ENCODE peak calls at places on chromosomes 7 and 10, in seven cellular contexts. P is cardiac muscle cell, M is ovary, R is adipocyte, C is heart right ventricle, V is hepatocyte, H is adrenal gland. N is an unnamed sample. For H3K4me1 and H3K27me3, the result is how much of the 10 kb centered on the place peaks cover.

GRCh38 chr10:77622822-77623410 is 14.7 kb downstream of the KCNMA1 start:
- DNase-seq in P (no peak), M (no peak), R (no peak), C (no peak), V (no peak), H (no peak), N (no peak)

GRCh38 chr7:2015251-2015871 is 217.4 kb downstream of the MAD1L1 start:
- DNase-seq in P (no peak), M (peak), R (no peak), C (no peak), V (no peak), H (no peak), N (peak)

GRCh38 chr7:134450296-134451000 is 8.5 kb downstream of the AKR1B1 start:
- DNase-seq in P (no peak), M (no peak), R (no peak), C (no peak), V (peak), H (no peak), N (no peak)

GRCh38 chr7:1149351-1149794 is 10.6 kb downstream of the ZFAND2A start:
- DNase-seq in P (no peak), M (no peak), R (no peak), C (no peak), V (no peak), H (no peak), N (no peak)

GRCh38 chr7:34066411-34066810 is 161.1 kb downstream of the BMPER start:
- DNase-seq in P (no peak), M (no peak), R (no peak), C (no peak), V (no peak), H (no peak), N (no peak)

GRCh38 chr7:66221442-66221841 is 16.3 kb downstream of the TPST1 start:
- DNase-seq in P (no peak), M (no peak), R (no peak), C (no peak), V (no peak), H (no peak), N (no peak)

GRCh38 chr10:65570143-65571010 is 1355.5 kb upstream of the LRRTM3 start:
- DNase-seq in P (peak), M (peak), R (no peak), C (peak), V (peak), H (peak), N (peak)

GRCh38 chr10:63627376-63627775 is 106.2 kb downstream of the REEP3 start:
- DNase-seq in P (no peak), M (no peak), R (no peak), C (no peak), V (no peak), H (no peak), N (no peak)

GRCh38 chr10:6778992-6779701 is 199.1 kb upstream of the PRKCQ start:
- DNase-seq in P (no peak), M (no peak), R (peak), C (peak), V (peak), H (no peak), N (no peak)

GRCh38 chr7:93117327-93117726 is 452 bp downstream of the SAMD9 start:
- DNase-seq in P (no peak), M (no peak), R (peak), C (no peak), V (no peak), H (no peak), N (no peak)

GRCh38 chr7:105306160-105306784 is 82.4 kb downstream of the SRPK2 start:
- DNase-seq in P (no peak), M (no peak), R (no peak), C (no peak), V (no peak), H (no peak), N (no peak)

GRCh38 chr10:78550090-78550489 is 516.4 kb downstream of the RPS24 start:
- DNase-seq in P (no peak), M (no peak), R (no peak), C (no peak), V (no peak), H (no peak), N (no peak)

GRCh38 chr10:8404721-8405120 is 350.2 kb downstream of the GATA3 start:
- DNase-seq in P (no peak), M (no peak), R (no peak), C (no peak), V (no peak), H (no peak), N (no peak)

GRCh38 chr10:16952010-16952550 is 134.9 kb upstream of the RSU1 start:
- DNase-seq in P (no peak), M (no peak), R (peak), C (no peak), V (no peak), H (no peak), N (no peak)

GRCh38 chr7:4659551-4660286 is 22.4 kb upstream of the FOXK1 start:
- DNase-seq in P (no peak), M (no peak), R (peak), C (no peak), V (no peak), H (no peak), N (no peak)

GRCh38 chr7:34756691-34757090 is 98.7 kb downstream of the NPSR1 start:
- DNase-seq in P (no peak), M (no peak), R (no peak), C (no peak), V (no peak), H (no peak), N (no peak)

GRCh38 chr10:5584895-5585516 is 60.2 kb downstream of the CALML3 start:
- DNase-seq in P (no peak), M (no peak), R (peak), C (no peak), V (no peak), H (no peak), N (no peak)

GRCh38 chr10:87875929-87876571 is 12.6 kb downstream of the PTEN start:
- DNase-seq in P (no peak), M (no peak), R (no peak), C (no peak), V (no peak), H (no peak), N (no peak)

GRCh38 chr10:63105811-63106755 is 27.0 kb upstream of the NRBF2 start:
- DNase-seq in P (no peak), M (no peak), R (peak), C (peak), V (no peak), H (no peak), N (no peak)

GRCh38 chr10:119406888-119407777 is 135.4 kb downstream of the RGS10 start:
- DNase-seq in P (no peak), M (no peak), R (no peak), C (peak), V (no peak), H (no peak), N (no peak)

GRCh38 chr7:17516768-17517167 is 218.3 kb downstream of the AHR start:
- DNase-seq in P (no peak), M (no peak), R (peak), C (no peak), V (no peak), H (no peak), N (no peak)

GRCh38 chr10:5655003-5655600 is 11.3 kb downstream of the ASB13 start:
- DNase-seq in P (no peak), M (no peak), R (no peak), C (no peak), V (no peak), H (no peak), N (no peak)

GRCh38 chr7:3481435-3481834 is 180.4 kb downstream of the SDK1 start:
- DNase-seq in P (no peak), M (no peak), R (no peak), C (no peak), V (no peak), H (no peak), N (no peak)

GRCh38 chr7:27169658-27170493 is 4.2 kb downstream of the HOXA10 start:
- DNase-seq in P (no peak), M (no peak), R (no peak), C (no peak), V (peak), H (no peak), N (peak)

GRCh38 chr10:69549959-69550358 is 23.3 kb downstream of the NEUROG3 start:
- DNase-seq in P (no peak), M (no peak), R (no peak), C (no peak), V (no peak), H (no peak), N (no peak)

GRCh38 chr10:129890170-129890569 is 73.9 kb downstream of the EBF3 start:
- DNase-seq in P (no peak), M (no peak), R (no peak), C (no peak), V (no peak), H (no peak), N (no peak)

GRCh38 chr10:19628767-19629443 is 187.3 kb upstream of the PLXDC2 start:
- DNase-seq in P (no peak), M (no peak), R (no peak), C (no peak), V (no peak), H (no peak), N (no peak)

GRCh38 chr7:82179311-82179710 is 264.3 kb downstream of the CACNA2D1 start:
- DNase-seq in P (no peak), M (no peak), R (no peak), C (no peak), V (no peak), H (no peak), N (no peak)

GRCh38 chr7:30226593-30227268 is 57.7 kb upstream of the ZNRF2 start:
- DNase-seq in P (peak), M (no peak), R (no peak), C (no peak), V (peak), H (no peak), N (peak)

GRCh38 chr7:105734233-105734632 is 142.2 kb downstream of the ATXN7L1 start:
- DNase-seq in P (no peak), M (no peak), R (peak), C (no peak), V (peak), H (peak), N (no peak)

GRCh38 chr10:126017961-126018560 is 121.7 kb downstream of the FANK1 start:
- DNase-seq in P (no peak), M (no peak), R (peak), C (no peak), V (peak), H (no peak), N (no peak)

GRCh38 chr10:65194131-65194530 is 1672.9 kb downstream of the REEP3 start:
- DNase-seq in P (no peak), M (no peak), R (peak), C (no peak), V (no peak), H (no peak), N (no peak)

GRCh38 chr10:3975016-3975415 is 190.0 kb upstream of the KLF6 start:
- DNase-seq in P (no peak), M (no peak), R (no peak), C (peak), V (no peak), H (no peak), N (no peak)

GRCh38 chr10:3976718-3977117 is 191.7 kb upstream of the KLF6 start:
- DNase-seq in P (no peak), M (no peak), R (no peak), C (no peak), V (no peak), H (no peak), N (no peak)

GRCh38 chr10:3978174-3978573 is 193.2 kb upstream of the KLF6 start:
- DNase-seq in P (no peak), M (no peak), R (no peak), C (no peak), V (no peak), H (no peak), N (no peak)

GRCh38 chr10:3977761-3978160 is 192.8 kb upstream of the KLF6 start:
- DNase-seq in P (no peak), M (no peak), R (no peak), C (no peak), V (no peak), H (no peak), N (no peak)

GRCh38 chr10:3976171-3976570 is 191.2 kb upstream of the KLF6 start:
- DNase-seq in P (no peak), M (no peak), R (no peak), C (no peak), V (no peak), H (no peak), N (no peak)
- H3K4me1 ChIP-seq in P (under half), M (under half), R (under half), C (under half), V (under half), H (under half), N (under half)

GRCh38 chr7:136424058-136424457 is 444.4 kb upstream of the CHRM2 start:
- DNase-seq in P (no peak), M (no peak), R (no peak), C (no peak), V (no peak), H (no peak), N (no peak)
- H3K27me3 ChIP-seq in P (under half), M (under half), R (under half), C (under half), V (under half), H (under half), N (under half)

GRCh38 chr7:141695803-141696289 is 6.1 kb downstream of the DENND11 start:
- DNase-seq in P (no peak), M (no peak), R (no peak), C (no peak), V (no peak), H (no peak), N (peak)
- H3K4me1 ChIP-seq in P (under half), M (under half), R (under half), C (under half), V (under half), H (under half), N (under half)

DNA sequence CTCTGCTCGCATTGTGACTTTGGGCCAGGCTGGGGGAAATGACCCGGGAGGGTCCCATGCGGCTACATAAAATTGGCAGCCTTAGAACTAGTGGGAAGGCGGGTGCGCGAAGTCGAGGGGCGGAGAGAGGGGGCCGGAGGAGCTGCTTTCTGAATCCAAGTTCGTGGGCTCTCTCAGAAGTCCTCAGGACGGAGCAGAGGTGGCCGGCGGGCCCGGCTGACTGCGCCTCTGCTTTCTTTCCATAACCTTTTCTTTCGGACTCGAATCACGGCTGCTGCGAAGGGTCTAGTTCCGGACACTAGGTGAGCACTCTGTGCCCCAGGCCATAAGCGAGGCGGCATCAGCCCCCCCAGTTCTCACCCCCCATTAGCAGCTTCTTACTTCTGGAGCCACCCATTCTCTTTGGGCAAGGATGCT is at the start of gene KAZALD1:
- DNase-seq in P (peak), M (no peak), R (no peak), C (peak), V (no peak), H (no peak), N (no peak)
- H3K27me3 ChIP-seq in P (under half), M (under half), R (under half), C (under half), V (under half), H (under half), N (under half)

DNA sequence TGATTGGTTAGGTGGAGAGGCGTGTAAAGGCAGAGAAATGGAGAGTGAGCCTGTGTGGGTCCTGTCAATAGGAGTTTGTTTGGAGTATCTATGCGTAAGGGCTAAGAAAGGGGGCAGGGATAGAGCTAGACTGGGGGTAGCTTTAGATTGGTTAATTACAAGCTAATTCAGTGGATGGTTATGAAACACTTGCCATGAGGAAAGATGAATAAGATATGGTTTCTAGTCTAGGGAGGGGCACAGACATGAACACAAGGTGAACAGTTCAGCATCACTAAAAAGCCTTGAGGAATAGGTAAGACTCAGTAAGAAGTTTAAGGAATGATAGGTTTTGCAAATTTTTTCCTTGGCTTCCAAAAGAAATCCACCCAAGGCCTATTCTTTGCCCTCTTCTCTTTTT is 50.6 kb downstream of the PLPP4 start:
- DNase-seq in P (no peak), M (no peak), R (no peak), C (no peak), V (no peak), H (no peak), N (no peak)
- H3K4me1 ChIP-seq in P (under half), M (under half), R (under half), C (under half), V (under half), H (under half), N (under half)

GRCh38 chr10:131544495-131544894 is 233.0 kb upstream of the TCERG1L start:
- DNase-seq in P (no peak), M (no peak), R (no peak), C (no peak), V (no peak), H (no peak), N (no peak)

GRCh38 chr10:131549116-131549515 is 237.6 kb upstream of the TCERG1L start:
- DNase-seq in P (no peak), M (no peak), R (no peak), C (no peak), V (no peak), H (no peak), N (no peak)

GRCh38 chr10:131546086-131546810 is 234.7 kb upstream of the TCERG1L start:
- DNase-seq in P (no peak), M (no peak), R (no peak), C (no peak), V (peak), H (no peak), N (no peak)

GRCh38 chr10:131547129-131547799 is 235.7 kb upstream of the TCERG1L start:
- DNase-seq in P (no peak), M (no peak), R (no peak), C (no peak), V (no peak), H (no peak), N (no peak)

GRCh38 chr10:131548176-131548575 is 236.7 kb upstream of the TCERG1L start:
- DNase-seq in P (no peak), M (no peak), R (no peak), C (no peak), V (no peak), H (no peak), N (no peak)
- H3K27me3 ChIP-seq in P (under half), M (under half), R (under half), C (under half), V (under half), H (under half), N (under half)

GRCh38 chr10:68099736-68100135 is 9.6 kb upstream of the MYPN start:
- DNase-seq in P (no peak), M (no peak), R (peak), C (no peak), V (no peak), H (no peak), N (no peak)
- H3K4me1 ChIP-seq in P (under half), M (under half), R (under half), C (under half), V (under half), H (under half), N (under half)

GRCh38 chr10:133219782-133220181 is 10.2 kb upstream of the UTF1 start:
- DNase-seq in P (no peak), M (no peak), R (no peak), C (no peak), V (no peak), H (no peak), N (no peak)
- H3K27me3 ChIP-seq in P (under half), M (under half), R (under half), C (under half), V (under half), H (under half), N (under half)

N was measured in pancreas.